ENCODE peak calls at places on chromosomes 2 and 18, in six cellular contexts. L, I, A, T, X and N are unnamed samples.

GRCh38 chr2:17303054-17303453 is 215.2 kb downstream of the RAD51AP2 start:
- DNase-seq in X (no peak), A (no peak), T (no peak), L (no peak), I (no peak), N (no peak)

GRCh38 chr2:200475795-200476194 is 34.1 kb downstream of the KCTD18 start:
- DNase-seq in L (no peak), I (no peak), A (no peak), X (no peak), T (no peak), N (no peak)

GRCh38 chr2:217277646-217278048 is 417.8 kb upstream of the TNP1 start:
- DNase-seq in T (no peak), A (no peak), X (no peak), L (no peak), I (no peak), N (no peak)

GRCh38 chr2:150888337-150888736 is 373.3 kb downstream of the RBM43 start:
- DNase-seq in T (no peak), I (no peak), X (no peak), A (no peak), L (no peak), N (no peak)

GRCh38 chr2:120993661-120994060 is 258.0 kb downstream of the GLI2 start:
- DNase-seq in T (no peak), I (no peak), L (no peak), A (no peak), X (no peak), N (no peak)

GRCh38 chr18:70288851-70289328 is at the start of gene SOCS6:
- DNase-seq in A (no peak), X (peak; percentile 89), T (peak; percentile 55), I (no peak), L (no peak), N (peak; percentile 30)

GRCh38 chr2:171615071-171615470 is 72.2 kb upstream of the DYNC1I2 start:
- DNase-seq in A (no peak), I (no peak), T (no peak), L (no peak), X (no peak), N (no peak)

GRCh38 chr2:12718662-12719399 is 2.1 kb downstream of the TRIB2 start:
- DNase-seq in X (peak; percentile 50), T (peak; percentile 25), A (no peak), I (no peak), L (no peak), N (no peak)

GRCh38 chr2:54655051-54655809 is 68.2 kb upstream of the EML6 start:
- DNase-seq in I (no peak), X (no peak), T (no peak), L (no peak), A (no peak), N (no peak)

GRCh38 chr2:8684421-8684884 is 2.6 kb downstream of the ID2 start:
- DNase-seq in L (no peak), T (no peak), X (peak; percentile 52), A (peak; percentile 38), I (peak; percentile 40), N (peak; percentile 43)

GRCh38 chr2:132544045-132544630 is 125.9 kb downstream of the LYPD1 start:
- DNase-seq in X (no peak), I (no peak), A (no peak), L (no peak), T (no peak), N (no peak)

GRCh38 chr2:128172191-128172590 is 81.2 kb downstream of the UGGT1 start:
- DNase-seq in I (no peak), X (no peak), A (no peak), T (no peak), L (no peak), N (no peak)

GRCh38 chr2:69122271-69122670 is 109.3 kb downstream of the ANTXR1 start:
- DNase-seq in X (no peak), A (no peak), T (no peak), L (no peak), I (no peak), N (no peak)

GRCh38 chr2:109311771-109312170 is 182.8 kb downstream of the SH3RF3 start:
- DNase-seq in X (no peak), L (no peak), I (no peak), A (no peak), T (no peak), N (no peak)

GRCh38 chr18:56789004-56789888 is 138.1 kb downstream of the WDR7 start:
- DNase-seq in A (peak; percentile 23), X (peak; percentile 4), I (no peak), T (peak; percentile 30), L (no peak), N (no peak)

GRCh38 chr2:38960609-38961320 is 71.1 kb downstream of the ARHGEF33 start:
- DNase-seq in X (no peak), L (no peak), T (no peak), I (no peak), A (no peak), N (no peak)

GRCh38 chr18:62018034-62018760 is 125.4 kb upstream of the RNF152 start:
- DNase-seq in T (no peak), L (peak; percentile 81), X (peak; percentile 56), I (no peak), A (no peak), N (peak; percentile 12)

GRCh38 chr2:95158891-95159619 is 593 bp downstream of the ZNF514 start:
- DNase-seq in I (no peak), X (peak; percentile 84), L (no peak), T (peak; percentile 81), A (no peak), N (peak; percentile 10)

GRCh38 chr2:110678457-110679336 is 834 bp upstream of the BUB1 start:
- DNase-seq in T (peak; percentile 44), I (no peak), A (no peak), X (peak; percentile 61), L (no peak), N (peak; percentile 7)

GRCh38 chr2:232463701-232464533 is 8.0 kb downstream of the ALPI start:
- DNase-seq in A (no peak), T (no peak), I (no peak), X (peak; percentile 5), L (no peak), N (no peak)

GRCh38 chr18:63111549-63112402 is 207.8 kb downstream of the BCL2 start:
- DNase-seq in X (no peak), A (no peak), L (no peak), T (no peak), I (no peak), N (no peak)

GRCh38 chr2:239274391-239275001 is 126.3 kb downstream of the HDAC4 start:
- DNase-seq in X (peak; percentile 75), A (peak; percentile 58), L (no peak), I (no peak), T (peak; percentile 78), N (no peak)

GRCh38 chr18:74996055-74996454 is 212.9 kb downstream of the PTGR3 start:
- DNase-seq in X (no peak), I (no peak), A (no peak), T (no peak), L (no peak), N (no peak)

GRCh38 chr2:96138146-96139145 is at the start of gene ASTL:
- DNase-seq in I (no peak), X (peak; percentile 73), A (no peak), L (no peak), T (peak; percentile 52), N (no peak)

GRCh38 chr18:78571831-78572347 is 407.7 kb upstream of the SALL3 start:
- DNase-seq in X (no peak), A (no peak), I (no peak), L (no peak), T (no peak), N (no peak)
- H3K9me3 ChIP-seq in X (no peaks in the 10 kb centered on the region), A (no peaks in the 10 kb centered on the region), I (no peaks in the 10 kb centered on the region), L (no peaks in the 10 kb centered on the region), T (no peaks in the 10 kb centered on the region), N (no peaks in the 10 kb centered on the region)

DNA sequence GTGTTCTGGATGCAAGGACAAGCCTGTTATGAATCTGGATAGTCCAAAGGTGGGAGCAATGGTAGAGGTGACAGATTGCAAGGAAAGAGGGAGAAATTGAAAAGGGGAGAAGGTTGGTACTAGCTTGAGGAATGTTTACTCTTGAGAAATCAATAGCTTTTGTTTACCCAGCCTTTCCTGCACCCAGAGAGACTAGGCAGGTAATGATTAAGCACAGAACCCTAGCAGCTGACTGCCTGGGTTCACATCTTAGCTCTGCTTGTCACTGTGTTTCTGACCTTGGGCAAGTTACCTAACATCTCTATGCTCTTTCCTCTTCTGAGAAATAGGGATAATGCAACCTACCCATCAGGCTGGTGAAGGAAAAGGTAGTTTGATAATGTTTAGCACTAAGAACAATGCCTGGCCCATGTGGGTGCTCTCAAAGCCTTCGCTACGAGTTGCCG is 178.6 kb downstream of the MGAT5 start:
- DNase-seq in T (no peak), L (no peak), X (no peak), I (no peak), A (no peak), N (no peak)
- TF ChIP-seq POLR2AphosphoS5 in T (no peak), L (no peak), X (no peak), I (no peak), A (no peak), N (no peak)

GRCh38 chr2:237723613-237724012 is 75.0 kb upstream of the RBM44 start:
- DNase-seq in I (no peak), A (no peak), T (peak; percentile 58), X (peak; percentile 62), L (no peak), N (no peak)

GRCh38 chr2:237724811-237725478 is 73.6 kb upstream of the RBM44 start:
- DNase-seq in T (no peak), X (no peak), A (no peak), L (no peak), I (no peak), N (no peak)

GRCh38 chr2:237726401-237726830 is 72.2 kb upstream of the RBM44 start:
- DNase-seq in I (no peak), T (no peak), X (peak; percentile 65), L (peak; percentile 94), A (no peak), N (peak; percentile 76)

GRCh38 chr2:237727363-237727762 is 71.2 kb upstream of the RBM44 start:
- DNase-seq in T (no peak), A (no peak), X (no peak), L (no peak), I (no peak), N (no peak)

DNA sequence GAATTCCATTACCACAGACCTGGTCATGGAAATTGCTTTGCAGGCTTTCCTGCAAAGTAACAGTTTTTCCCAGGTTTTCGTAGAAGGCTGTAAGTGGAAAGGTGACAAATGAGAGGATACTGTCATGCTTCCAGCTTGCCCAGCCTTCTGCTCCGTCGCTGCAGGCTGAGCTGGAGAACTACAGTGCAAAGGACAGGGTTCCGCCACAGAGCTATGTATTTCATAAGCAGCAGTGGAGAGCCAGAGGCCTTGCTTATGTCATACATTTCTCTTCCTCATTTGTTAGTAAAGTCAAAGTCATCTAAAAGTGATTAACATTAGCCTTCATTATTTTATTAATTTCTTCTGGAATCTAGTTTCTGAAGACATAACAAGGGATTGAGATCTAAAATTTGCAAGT is 72.9 kb upstream of the RBM44 start:
- DNase-seq in A (no peak), X (no peak), I (no peak), T (no peak), L (no peak), N (no peak)
- H3K36me3 ChIP-seq in A (peaks cover 3% of the 10 kb centered on the region), X (peaks cover 21% of the 10 kb centered on the region), I (peaks cover 36% of the 10 kb centered on the region), T (peaks cover 5% of the 10 kb centered on the region), L (no peaks in the 10 kb centered on the region), N (no peaks in the 10 kb centered on the region)

DNA sequence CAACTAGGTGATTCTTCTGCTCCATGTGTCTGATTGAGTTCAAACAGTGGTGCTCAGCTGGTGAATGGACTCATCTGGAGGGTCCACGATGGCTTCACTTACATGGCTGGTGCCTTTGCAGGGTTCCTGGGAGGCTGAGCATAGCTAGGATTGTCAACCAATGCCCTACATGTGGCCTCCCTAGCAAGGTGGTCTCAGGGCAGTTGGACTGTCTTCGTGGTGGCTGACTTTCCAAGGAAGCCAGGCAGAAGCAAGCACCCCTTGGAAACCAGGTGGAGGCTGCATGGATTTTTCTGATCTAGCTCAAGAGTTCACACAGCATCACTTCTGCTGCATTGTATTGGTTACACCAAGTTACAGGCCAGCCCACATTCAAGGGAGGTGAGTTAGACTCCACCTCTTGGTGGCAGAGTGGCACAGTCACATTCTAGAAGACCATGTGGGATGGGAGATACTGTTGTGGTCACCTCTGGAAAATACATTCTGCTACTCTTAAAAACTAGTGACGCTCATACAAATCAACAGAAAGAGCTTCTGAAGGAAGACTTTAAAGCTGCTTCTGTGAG is 6.9 kb downstream of the IL1R2 start:
- DNase-seq in A (no peak), L (no peak), X (no peak), I (no peak), T (no peak), N (no peak)
- H3K9me3 ChIP-seq in A (no peaks in the 10 kb centered on the region), L (no peaks in the 10 kb centered on the region), X (no peaks in the 10 kb centered on the region), I (no peaks in the 10 kb centered on the region), T (no peaks in the 10 kb centered on the region), N (no peaks in the 10 kb centered on the region)